ENCODE peak calls at places on chromosomes 12 and 14, in six cellular contexts. H is neural progenitor cell, T is uterus, X is adrenal gland, V is fibroblast of lung, W is lower lobe of right lung. S is an unnamed sample. For H3K36me3 and H3K27me3, the result is how much of the 10 kb centered on the place peaks cover.

GRCh38 chr12:54935235-54935951 is 49.2 kb downstream of the TESPA1 start:
- DNase-seq in H (no peak), V (peak), X (peak), T (no peak), W (no peak), S (no peak)

GRCh38 chr12:109744026-109744425 is 30.4 kb downstream of the FAM222A start:
- DNase-seq in T (peak), X (peak), W (peak), V (no peak), H (no peak), S (peak)

GRCh38 chr14:63840981-63841380 is 11.8 kb upstream of the SYNE2 start:
- DNase-seq in X (peak), H (peak), T (no peak), V (no peak), W (peak), S (no peak)

GRCh38 chr12:42039146-42039545 is 105.5 kb downstream of the GXYLT1 start:
- DNase-seq in V (peak), W (no peak), X (peak), H (no peak), T (no peak), S (no peak)

GRCh38 chr12:6883683-6884082 is 10.6 kb upstream of the SPSB2 start:
- DNase-seq in V (no peak), W (no peak), T (no peak), H (no peak), X (no peak), S (no peak)

GRCh38 chr14:68283378-68284123 is 464.0 kb downstream of the RAD51B start:
- DNase-seq in V (no peak), H (no peak), T (no peak), X (no peak), W (peak), S (no peak)

GRCh38 chr12:96060041-96060440 is 24.7 kb upstream of the LTA4H start:
- DNase-seq in X (no peak), W (no peak), V (no peak), H (no peak), T (no peak), S (no peak)

GRCh38 chr12:52896190-52897100 is 8.4 kb downstream of the KRT8 start:
- DNase-seq in T (no peak), H (no peak), X (no peak), V (no peak), W (no peak), S (no peak)

GRCh38 chr12:20602671-20603402 is 92.3 kb upstream of the SLCO1C1 start:
- DNase-seq in W (no peak), H (no peak), X (no peak), V (peak), T (no peak), S (no peak)

GRCh38 chr12:115599251-115599811 is 678.2 kb downstream of the MED13L start:
- DNase-seq in H (peak), W (no peak), X (no peak), T (no peak), V (no peak), S (no peak)

GRCh38 chr14:24891987-24892729 is 157.8 kb downstream of the STXBP6 start:
- DNase-seq in X (no peak), W (no peak), H (no peak), V (no peak), T (no peak), S (no peak)

GRCh38 chr12:105396983-105397382 is 66.5 kb downstream of the C12orf75 start:
- DNase-seq in X (no peak), H (no peak), W (no peak), V (no peak), T (no peak), S (no peak)

GRCh38 chr12:49537709-49538601 is 875 bp upstream of the KCNH3 start:
- DNase-seq in H (peak), W (no peak), T (no peak), V (no peak), X (no peak), S (no peak)

GRCh38 chr14:20384886-20385285 is 28.4 kb downstream of the TEP1 start:
- DNase-seq in W (no peak), H (no peak), V (no peak), X (no peak), T (no peak), S (no peak)
- H3K36me3 ChIP-seq in W (half or more), H (under half), V (under half), X (under half), T (under half), S (half or more)

DNA sequence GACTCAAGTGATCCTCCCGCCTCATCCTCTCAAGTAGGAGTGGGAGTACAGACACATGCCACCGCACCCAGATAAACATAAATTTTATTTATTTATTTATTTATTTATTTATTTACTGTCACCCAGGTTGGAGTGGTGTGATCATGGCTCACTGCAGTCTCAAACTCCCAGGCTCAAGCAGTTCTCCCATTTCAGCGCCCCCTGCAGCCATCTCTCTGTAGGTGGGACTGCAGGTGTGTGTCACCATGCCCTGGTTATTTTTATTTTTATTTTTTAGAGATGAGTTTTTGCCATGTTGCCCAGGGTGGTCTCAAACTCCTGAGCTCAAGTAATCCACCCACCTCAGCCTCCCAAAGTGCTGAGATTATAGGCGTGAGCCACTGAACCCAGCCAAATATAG is 33.2 kb upstream of the KIF21A start:
- DNase-seq in H (no peak), V (no peak), T (no peak), W (no peak), X (no peak), S (no peak)
- TF ChIP-seq CTCF in H (no peak), V (no peak), T (no peak), W (no peak), X (no peak), S (no peak)

GRCh38 chr14:47676301-47676617 is 854 bp upstream of the MDGA2 start:
- DNase-seq in T (no peak), W (no peak), V (no peak), H (no peak), X (no peak), S (no peak)
- H3K27me3 ChIP-seq in T (under half), W (under half), V (under half), H (half or more), X (under half), S (under half)

DNA sequence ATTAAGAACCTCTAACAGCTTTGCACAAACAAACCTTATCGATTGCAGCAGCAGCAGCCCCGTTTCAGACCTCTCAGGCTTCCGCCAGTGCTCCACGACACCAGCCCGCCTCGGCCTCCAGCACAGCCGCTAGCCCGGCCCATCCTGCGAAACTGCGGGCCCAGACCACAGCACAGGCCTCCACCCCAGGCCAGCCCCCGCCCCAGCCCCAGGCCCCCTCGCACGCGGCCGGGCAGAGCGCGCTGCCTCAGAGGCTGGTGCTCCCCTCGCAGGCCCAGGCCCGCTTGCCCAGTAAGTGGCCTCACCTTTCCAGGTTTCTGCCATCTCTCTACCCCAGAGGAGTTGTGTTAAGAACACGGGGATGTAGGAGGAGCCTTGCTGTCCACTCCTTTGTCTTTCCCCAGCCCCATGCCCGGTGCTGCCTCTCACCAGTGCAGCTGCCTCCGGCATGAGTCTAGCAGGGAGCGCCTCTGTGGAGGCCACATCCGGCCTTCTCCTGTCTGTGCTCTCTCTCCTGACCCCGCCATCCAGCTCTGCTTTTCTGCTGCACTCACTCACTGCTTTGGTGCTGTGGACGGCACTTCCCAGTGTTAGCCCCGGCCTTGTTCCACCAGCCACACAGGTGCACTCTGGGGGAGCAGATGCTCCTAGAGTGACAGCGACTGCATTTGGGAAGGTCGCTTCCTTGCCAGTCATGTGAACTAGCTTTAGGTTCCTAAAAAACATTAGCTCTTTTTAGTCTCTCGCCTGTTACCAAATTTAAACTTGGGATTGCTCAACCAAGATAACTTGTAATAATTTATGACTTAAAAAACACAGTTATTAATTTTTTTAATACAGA is 71.5 kb downstream of the EP400 start:
- DNase-seq in H (no peak), X (peak), V (no peak), W (peak), T (no peak), S (no peak)
- H3K36me3 ChIP-seq in H (under half), X (under half), V (under half), W (half or more), T (under half), S (half or more)